ENCODE peak calls at places on chromosomes 13 and 19, in five cellular contexts. C is HepG2, F is upper lobe of left lung, P is K562, J is GM12878. T is an unnamed sample.
A peak's percentile ranks its signal among the peaks of the same experiment; 100 is the strongest.

GRCh38 chr19:38064661-38065425 is 157.8 kb downstream of the SIPA1L3 start:
- ATAC-seq in C (no peak), J (no peak), P (no peak), F (no peak), T (no peak)

GRCh38 chr19:6233051-6233826 is 46.5 kb downstream of the MLLT1 start:
- ATAC-seq in J (no peak), C (no peak), P (no peak), F (peak; percentile 67), T (peak; percentile 61)

GRCh38 chr13:30569901-30570576 is 47.7 kb upstream of the USPL1 start:
- ATAC-seq in C (peak; percentile 66), J (no peak), F (no peak), P (peak; percentile 42), T (peak; percentile 87)

GRCh38 chr19:50511069-50511822 is at the start of gene JOSD2:
- ATAC-seq in J (peak; percentile 98), C (peak; percentile 85), F (peak; percentile 97), P (peak; percentile 98), T (peak; percentile 97)

GRCh38 chr13:28147489-28147888 is 9.1 kb downstream of the PAN3 start:
- ATAC-seq in P (no peak), F (no peak), C (peak; percentile 35), J (no peak), T (no peak)

GRCh38 chr13:52840066-52840465 is 8.4 kb downstream of the PCDH8 start:
- ATAC-seq in J (no peak), P (no peak), C (no peak), F (no peak), T (no peak)

GRCh38 chr13:88085036-88085435 is 413.9 kb downstream of the SLITRK5 start:
- ATAC-seq in J (no peak), P (no peak), F (no peak), C (no peak), T (no peak)

GRCh38 chr13:45362939-45363338 is 22.0 kb upstream of the TPT1 start:
- ATAC-seq in F (no peak), C (peak; percentile 86), P (peak; percentile 89), J (peak; percentile 21), T (no peak)

GRCh38 chr19:1555802-1556638 is 12.1 kb downstream of the MEX3D start:
- ATAC-seq in J (no peak), F (no peak), P (no peak), C (no peak), T (no peak)

GRCh38 chr13:93751117-93751516 is 524.5 kb downstream of the GPC6 start:
- ATAC-seq in J (no peak), P (no peak), F (no peak), C (no peak), T (no peak)

GRCh38 chr13:77981191-77981925 is 62.7 kb upstream of the EDNRB start:
- ATAC-seq in P (no peak), J (no peak), F (no peak), C (no peak), T (peak; percentile 20)

GRCh38 chr19:35240322-35240721 is 8.5 kb upstream of the LSR start:
- ATAC-seq in F (no peak), J (peak; percentile 86), C (no peak), P (no peak), T (no peak)

DNA sequence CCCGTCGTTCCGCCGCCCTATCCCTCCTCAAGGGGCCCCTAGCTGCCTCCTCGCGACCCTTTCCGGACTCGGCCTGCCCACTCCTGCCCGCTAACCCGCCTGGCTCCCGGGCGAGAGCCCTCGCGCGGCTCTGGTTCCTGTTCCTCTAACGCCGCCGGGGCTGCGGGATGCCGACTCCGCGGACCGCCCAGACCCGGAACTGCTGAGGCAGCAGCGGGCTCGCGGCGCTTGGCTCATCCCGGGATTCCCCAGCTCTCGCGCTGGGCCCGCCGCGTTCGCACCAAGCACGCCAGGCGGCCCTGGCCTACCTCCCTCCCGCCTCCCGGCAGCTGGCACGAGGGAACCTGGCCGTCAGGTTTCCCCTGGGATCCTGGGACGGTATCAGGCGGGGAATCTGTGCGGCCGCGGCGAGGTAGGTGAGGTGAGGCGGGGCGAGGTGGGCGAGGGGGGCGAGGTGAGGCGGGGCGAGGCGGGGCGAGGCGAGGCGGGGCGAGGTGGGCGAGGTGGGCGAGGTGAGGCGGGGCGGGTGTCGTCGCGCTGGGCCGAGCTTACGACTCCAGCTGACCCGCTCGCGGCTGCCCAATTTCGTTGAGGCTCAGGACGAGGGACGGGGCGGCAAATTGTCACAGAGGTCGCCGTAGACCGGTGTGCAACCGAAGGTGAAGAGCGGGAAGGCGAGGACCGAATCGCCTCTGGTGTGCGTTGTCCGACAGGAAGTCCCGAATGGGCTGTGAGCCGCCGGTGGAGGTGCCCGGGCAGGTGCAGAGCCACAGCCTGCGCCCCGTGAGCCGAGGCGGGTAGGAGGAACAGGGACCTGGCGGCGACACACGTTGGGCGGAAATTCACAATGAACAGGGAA is at the start of the genes CCDC122 and LACC1:
- ATAC-seq in F (peak; percentile 94), J (peak; percentile 93), C (peak; percentile 97), P (no peak), T (peak; percentile 94)
- TF ChIP-seq EP300 in F (peak; percentile 28), J (no peak), C (no peak), P (no peak), T (no peak)

DNA sequence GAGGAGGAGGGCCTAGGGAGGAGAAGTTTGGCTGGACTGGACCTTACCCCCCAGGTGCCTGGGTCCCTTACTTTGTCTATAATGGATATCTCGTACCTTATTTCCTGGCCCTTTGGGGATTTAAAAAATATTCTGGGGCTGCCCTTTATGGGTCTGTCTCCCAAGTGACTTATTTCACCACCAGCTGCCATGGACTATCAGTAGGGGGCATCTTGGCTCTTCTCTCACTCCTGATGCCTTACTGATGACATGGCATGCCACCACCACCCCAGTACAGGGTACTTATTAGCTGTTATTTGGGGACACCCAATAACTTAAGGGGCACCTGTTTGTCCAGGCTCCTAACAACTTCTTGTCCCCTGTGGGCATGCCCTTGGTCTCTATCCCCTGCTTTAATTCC is 38.0 kb downstream of the NFIX start:
- ATAC-seq in P (no peak), F (no peak), C (no peak), J (no peak), T (no peak)
- H3K4me1 ChIP-seq in P (peaks cover 16% of the 10 kb centered on the region), F (peaks cover 85% of the 10 kb centered on the region), C (peaks cover 79% of the 10 kb centered on the region), J (no peaks in the 10 kb centered on the region), T (peaks cover 37% of the 10 kb centered on the region)

GRCh38 chr19:16381756-16382401 is 57.3 kb downstream of the KLF2 start:
- ATAC-seq in J (no peak), F (no peak), P (no peak), C (no peak), T (peak; percentile 87)
- TF ChIP-seq POLR2AphosphoS5 in J (no peak), F (peak; percentile 45), P (no peak), C (no peak), T (peak; percentile 96)

GRCh38 chr19:14529254-14530004 is at the start of gene TECR:
- ATAC-seq in P (peak; percentile 98), C (peak; percentile 98), F (peak; percentile 100), J (peak; percentile 99), T (peak; percentile 99)
- TF ChIP-seq EP300 in P (no peak), C (no peak), F (peak; percentile 42), J (no peak), T (no peak)

GRCh38 chr19:18385675-18386542 is at the start of gene GDF15:
- ATAC-seq in J (peak; percentile 70), F (peak; percentile 88), C (peak; percentile 81), P (peak; percentile 88), T (peak; percentile 63)
- H3K4me1 ChIP-seq in J (peaks cover 8% of the 10 kb centered on the region), F (peaks cover 18% of the 10 kb centered on the region), C (peaks cover 46% of the 10 kb centered on the region), P (peaks cover 46% of the 10 kb centered on the region), T (no peaks in the 10 kb centered on the region)

GRCh38 chr13:101523154-101523669 is 70.7 kb downstream of the ITGBL1 start:
- ATAC-seq in J (no peak), P (no peak), F (no peak), C (no peak), T (peak; percentile 80)

GRCh38 chr13:101521371-101521770 is 68.9 kb downstream of the ITGBL1 start:
- ATAC-seq in F (no peak), C (no peak), P (no peak), J (no peak), T (no peak)

GRCh38 chr13:101520672-101521071 is 68.2 kb downstream of the ITGBL1 start:
- ATAC-seq in C (no peak), P (no peak), F (no peak), J (peak; percentile 80), T (no peak)

GRCh38 chr13:101523732-101524131 is 71.3 kb downstream of the ITGBL1 start:
- ATAC-seq in P (no peak), J (peak; percentile 62), C (no peak), F (no peak), T (peak; percentile 79)

GRCh38 chr13:101522607-101523006 is 70.1 kb downstream of the ITGBL1 start:
- ATAC-seq in F (no peak), P (no peak), J (no peak), C (no peak), T (peak; percentile 63)
- TF ChIP-seq POLR2AphosphoS5 in F (no peak), P (no peak), J (no peak), C (no peak), T (no peak)

T was measured in gastroesophageal sphincter.